ENCODE peak calls at places on chromosomes 13 and 19, in nine cellular contexts. One of them, this sample, is unnamed.

GRCh38 chr13:102440259-102440936 is 38.5 kb upstream of the FGF14 start:
- DNase-seq in central memory CD4-positive, alpha-beta T cell: no peak
- DNase-seq in GM04504: no peak
- DNase-seq in aorta: no peak
- DNase-seq in hypothalamus: no peak
- DNase-seq in astrocyte: no peak
- DNase-seq in BJ: no peak
- DNase-seq in activated T-cell treated with anti-CD3 and anti-CD28 coated beads for 1 hour: no peak
- DNase-seq in fibroblast of gingiva: no peak
- DNase-seq in this sample: peak

GRCh38 chr13:23488442-23488841 is 54.9 kb upstream of the SACS start:
- DNase-seq in central memory CD4-positive, alpha-beta T cell: peak
- DNase-seq in GM04504: no peak
- DNase-seq in aorta: no peak
- DNase-seq in hypothalamus: no peak
- DNase-seq in astrocyte: peak
- DNase-seq in BJ: no peak
- DNase-seq in activated T-cell treated with anti-CD3 and anti-CD28 coated beads for 1 hour: no peak
- DNase-seq in fibroblast of gingiva: peak
- DNase-seq in this sample: no peak

GRCh38 chr19:3346677-3347353 is 19.6 kb upstream of the NFIC start:
- DNase-seq in central memory CD4-positive, alpha-beta T cell: no peak
- DNase-seq in GM04504: no peak
- DNase-seq in aorta: peak
- DNase-seq in hypothalamus: peak
- DNase-seq in astrocyte: no peak
- DNase-seq in BJ: no peak
- DNase-seq in activated T-cell treated with anti-CD3 and anti-CD28 coated beads for 1 hour: no peak
- DNase-seq in fibroblast of gingiva: peak
- DNase-seq in this sample: no peak

GRCh38 chr19:48553676-48554384 is 1.9 kb downstream of the SULT2B1 start:
- DNase-seq in central memory CD4-positive, alpha-beta T cell: no peak
- DNase-seq in GM04504: no peak
- DNase-seq in aorta: no peak
- DNase-seq in hypothalamus: no peak
- DNase-seq in astrocyte: peak
- DNase-seq in BJ: peak
- DNase-seq in activated T-cell treated with anti-CD3 and anti-CD28 coated beads for 1 hour: no peak
- DNase-seq in fibroblast of gingiva: peak
- DNase-seq in this sample: no peak

GRCh38 chr19:1235625-1236538 is 1.9 kb downstream of the CBARP start:
- DNase-seq in central memory CD4-positive, alpha-beta T cell: no peak
- DNase-seq in GM04504: no peak
- DNase-seq in aorta: no peak
- DNase-seq in hypothalamus: no peak
- DNase-seq in astrocyte: no peak
- DNase-seq in BJ: no peak
- DNase-seq in activated T-cell treated with anti-CD3 and anti-CD28 coated beads for 1 hour: no peak
- DNase-seq in fibroblast of gingiva: no peak
- DNase-seq in this sample: no peak

GRCh38 chr13:102839462-102839861 is 6.4 kb upstream of the ERCC5 start:
- DNase-seq in central memory CD4-positive, alpha-beta T cell: no peak
- DNase-seq in GM04504: no peak
- DNase-seq in aorta: no peak
- DNase-seq in hypothalamus: no peak
- DNase-seq in astrocyte: peak
- DNase-seq in BJ: no peak
- DNase-seq in activated T-cell treated with anti-CD3 and anti-CD28 coated beads for 1 hour: no peak
- DNase-seq in fibroblast of gingiva: peak
- DNase-seq in this sample: no peak

GRCh38 chr19:19081642-19082151 is 17.9 kb downstream of the SLC25A42 start:
- DNase-seq in central memory CD4-positive, alpha-beta T cell: no peak
- DNase-seq in GM04504: no peak
- DNase-seq in aorta: no peak
- DNase-seq in hypothalamus: no peak
- DNase-seq in astrocyte: peak
- DNase-seq in BJ: no peak
- DNase-seq in activated T-cell treated with anti-CD3 and anti-CD28 coated beads for 1 hour: no peak
- DNase-seq in fibroblast of gingiva: peak
- DNase-seq in this sample: no peak

GRCh38 chr19:10227215-10227971 is 3.7 kb downstream of the S1PR2 start:
- DNase-seq in central memory CD4-positive, alpha-beta T cell: no peak
- DNase-seq in GM04504: no peak
- DNase-seq in aorta: no peak
- DNase-seq in hypothalamus: peak
- DNase-seq in astrocyte: no peak
- DNase-seq in BJ: no peak
- DNase-seq in activated T-cell treated with anti-CD3 and anti-CD28 coated beads for 1 hour: no peak
- DNase-seq in fibroblast of gingiva: peak
- DNase-seq in this sample: no peak

GRCh38 chr19:41945135-41945766 is 13.9 kb downstream of the RABAC1 start:
- DNase-seq in central memory CD4-positive, alpha-beta T cell: peak
- DNase-seq in GM04504: no peak
- DNase-seq in aorta: no peak
- DNase-seq in hypothalamus: no peak
- DNase-seq in astrocyte: no peak
- DNase-seq in BJ: no peak
- DNase-seq in activated T-cell treated with anti-CD3 and anti-CD28 coated beads for 1 hour: peak
- DNase-seq in fibroblast of gingiva: no peak
- DNase-seq in this sample: peak

GRCh38 chr19:13401388-13401787 is 104.9 kb downstream of the CACNA1A start:
- DNase-seq in central memory CD4-positive, alpha-beta T cell: no peak
- DNase-seq in GM04504: no peak
- DNase-seq in aorta: no peak
- DNase-seq in hypothalamus: no peak
- DNase-seq in astrocyte: peak
- DNase-seq in BJ: no peak
- DNase-seq in activated T-cell treated with anti-CD3 and anti-CD28 coated beads for 1 hour: no peak
- DNase-seq in fibroblast of gingiva: no peak
- DNase-seq in this sample: no peak

GRCh38 chr19:12364391-12365093 is 941 bp downstream of the ZNF442 start:
- DNase-seq in central memory CD4-positive, alpha-beta T cell: no peak
- DNase-seq in GM04504: peak
- DNase-seq in aorta: peak
- DNase-seq in hypothalamus: no peak
- DNase-seq in astrocyte: peak
- DNase-seq in BJ: no peak
- DNase-seq in activated T-cell treated with anti-CD3 and anti-CD28 coated beads for 1 hour: peak
- DNase-seq in fibroblast of gingiva: peak
- DNase-seq in this sample: peak

GRCh38 chr19:38707512-38708114 is 36.7 kb downstream of the CAPN12 start:
- DNase-seq in central memory CD4-positive, alpha-beta T cell: no peak
- DNase-seq in GM04504: no peak
- DNase-seq in aorta: peak
- DNase-seq in hypothalamus: no peak
- DNase-seq in astrocyte: no peak
- DNase-seq in BJ: no peak
- DNase-seq in activated T-cell treated with anti-CD3 and anti-CD28 coated beads for 1 hour: no peak
- DNase-seq in fibroblast of gingiva: no peak
- DNase-seq in this sample: no peak

GRCh38 chr13:67119481-67119883 is 110.7 kb downstream of the PCDH9 start:
- DNase-seq in central memory CD4-positive, alpha-beta T cell: no peak
- DNase-seq in GM04504: peak
- DNase-seq in aorta: no peak
- DNase-seq in hypothalamus: no peak
- DNase-seq in astrocyte: peak
- DNase-seq in BJ: peak
- DNase-seq in activated T-cell treated with anti-CD3 and anti-CD28 coated beads for 1 hour: no peak
- DNase-seq in fibroblast of gingiva: peak
- DNase-seq in this sample: no peak

GRCh38 chr13:33454844-33455256 is 169.3 kb upstream of the STARD13 start:
- DNase-seq in central memory CD4-positive, alpha-beta T cell: no peak
- DNase-seq in GM04504: peak
- DNase-seq in aorta: no peak
- DNase-seq in hypothalamus: no peak
- DNase-seq in astrocyte: peak
- DNase-seq in BJ: peak
- DNase-seq in activated T-cell treated with anti-CD3 and anti-CD28 coated beads for 1 hour: no peak
- DNase-seq in fibroblast of gingiva: peak
- DNase-seq in this sample: no peak

GRCh38 chr19:16435999-16436650 is 35.6 kb downstream of the EPS15L1 start:
- DNase-seq in central memory CD4-positive, alpha-beta T cell: no peak
- DNase-seq in GM04504: no peak
- DNase-seq in aorta: no peak
- DNase-seq in hypothalamus: no peak
- DNase-seq in astrocyte: peak
- DNase-seq in BJ: no peak
- DNase-seq in activated T-cell treated with anti-CD3 and anti-CD28 coated beads for 1 hour: no peak
- DNase-seq in fibroblast of gingiva: no peak
- DNase-seq in this sample: no peak

GRCh38 chr19:53333466-53334449 is at the start of gene ZNF845:
- DNase-seq in central memory CD4-positive, alpha-beta T cell: peak
- DNase-seq in GM04504: peak
- DNase-seq in aorta: peak
- DNase-seq in hypothalamus: peak
- DNase-seq in astrocyte: peak
- DNase-seq in BJ: peak
- DNase-seq in activated T-cell treated with anti-CD3 and anti-CD28 coated beads for 1 hour: peak
- DNase-seq in fibroblast of gingiva: peak
- DNase-seq in this sample: peak

GRCh38 chr19:34667349-34668076 is 9.4 kb downstream of the SCGB2B2 start:
- DNase-seq in central memory CD4-positive, alpha-beta T cell: no peak
- DNase-seq in GM04504: no peak
- DNase-seq in aorta: no peak
- DNase-seq in hypothalamus: no peak
- DNase-seq in astrocyte: peak
- DNase-seq in BJ: no peak
- DNase-seq in activated T-cell treated with anti-CD3 and anti-CD28 coated beads for 1 hour: no peak
- DNase-seq in fibroblast of gingiva: peak
- DNase-seq in this sample: no peak

GRCh38 chr19:47158879-47159509 is 28.4 kb downstream of the SAE1 start:
- DNase-seq in central memory CD4-positive, alpha-beta T cell: peak
- DNase-seq in GM04504: no peak
- DNase-seq in aorta: no peak
- DNase-seq in hypothalamus: no peak
- DNase-seq in astrocyte: peak
- DNase-seq in BJ: no peak
- DNase-seq in activated T-cell treated with anti-CD3 and anti-CD28 coated beads for 1 hour: peak
- DNase-seq in fibroblast of gingiva: no peak
- DNase-seq in this sample: no peak

GRCh38 chr19:13804830-13805683 is 9.8 kb downstream of the ZSWIM4 start:
- DNase-seq in central memory CD4-positive, alpha-beta T cell: no peak
- DNase-seq in GM04504: no peak
- DNase-seq in aorta: no peak
- DNase-seq in hypothalamus: no peak
- DNase-seq in astrocyte: no peak
- DNase-seq in BJ: no peak
- DNase-seq in activated T-cell treated with anti-CD3 and anti-CD28 coated beads for 1 hour: no peak
- DNase-seq in fibroblast of gingiva: no peak
- DNase-seq in this sample: peak

GRCh38 chr19:44848805-44849457 is 2.8 kb downstream of the NECTIN2 start:
- DNase-seq in central memory CD4-positive, alpha-beta T cell: no peak
- DNase-seq in GM04504: no peak
- DNase-seq in aorta: no peak
- DNase-seq in hypothalamus: no peak
- DNase-seq in astrocyte: no peak
- DNase-seq in BJ: no peak
- DNase-seq in activated T-cell treated with anti-CD3 and anti-CD28 coated beads for 1 hour: no peak
- DNase-seq in fibroblast of gingiva: no peak
- DNase-seq in this sample: no peak

GRCh38 chr13:41490616-41491015 is 33.3 kb downstream of the RGCC start:
- DNase-seq in central memory CD4-positive, alpha-beta T cell: no peak
- DNase-seq in GM04504: no peak
- DNase-seq in aorta: no peak
- DNase-seq in hypothalamus: no peak
- DNase-seq in astrocyte: no peak
- DNase-seq in BJ: no peak
- DNase-seq in activated T-cell treated with anti-CD3 and anti-CD28 coated beads for 1 hour: no peak
- DNase-seq in fibroblast of gingiva: no peak
- DNase-seq in this sample: no peak

GRCh38 chr19:5064896-5065295 is 96.0 kb downstream of the KDM4B start:
- DNase-seq in central memory CD4-positive, alpha-beta T cell: no peak
- DNase-seq in GM04504: no peak
- DNase-seq in aorta: no peak
- DNase-seq in hypothalamus: no peak
- DNase-seq in astrocyte: no peak
- DNase-seq in BJ: no peak
- DNase-seq in activated T-cell treated with anti-CD3 and anti-CD28 coated beads for 1 hour: no peak
- DNase-seq in fibroblast of gingiva: no peak
- DNase-seq in this sample: no peak

GRCh38 chr19:6235031-6235951 is 44.5 kb downstream of the MLLT1 start:
- DNase-seq in central memory CD4-positive, alpha-beta T cell: no peak
- DNase-seq in GM04504: no peak
- DNase-seq in aorta: peak
- DNase-seq in hypothalamus: no peak
- DNase-seq in astrocyte: no peak
- DNase-seq in BJ: no peak
- DNase-seq in activated T-cell treated with anti-CD3 and anti-CD28 coated beads for 1 hour: no peak
- DNase-seq in fibroblast of gingiva: no peak
- DNase-seq in this sample: no peak

GRCh38 chr19:12952488-12953455 is 4.3 kb downstream of the GADD45GIP1 start:
- DNase-seq in central memory CD4-positive, alpha-beta T cell: no peak
- DNase-seq in GM04504: peak
- DNase-seq in aorta: peak
- DNase-seq in hypothalamus: peak
- DNase-seq in astrocyte: peak
- DNase-seq in BJ: no peak
- DNase-seq in activated T-cell treated with anti-CD3 and anti-CD28 coated beads for 1 hour: no peak
- DNase-seq in fibroblast of gingiva: peak
- DNase-seq in this sample: no peak

GRCh38 chr19:1302534-1303239 is 17.0 kb downstream of the EFNA2 start:
- DNase-seq in central memory CD4-positive, alpha-beta T cell: no peak
- DNase-seq in GM04504: no peak
- DNase-seq in aorta: no peak
- DNase-seq in hypothalamus: peak
- DNase-seq in astrocyte: no peak
- DNase-seq in BJ: no peak
- DNase-seq in activated T-cell treated with anti-CD3 and anti-CD28 coated beads for 1 hour: no peak
- DNase-seq in fibroblast of gingiva: no peak
- DNase-seq in this sample: no peak

GRCh38 chr19:36719687-36720556 is 32.5 kb downstream of the ZNF567 start:
- DNase-seq in central memory CD4-positive, alpha-beta T cell: no peak
- DNase-seq in GM04504: no peak
- DNase-seq in aorta: no peak
- DNase-seq in hypothalamus: no peak
- DNase-seq in astrocyte: peak
- DNase-seq in BJ: no peak
- DNase-seq in activated T-cell treated with anti-CD3 and anti-CD28 coated beads for 1 hour: no peak
- DNase-seq in fibroblast of gingiva: no peak
- DNase-seq in this sample: no peak

GRCh38 chr13:21297452-21297851 is 121.0 kb downstream of the MRPL57 start:
- DNase-seq in central memory CD4-positive, alpha-beta T cell: no peak
- DNase-seq in GM04504: peak
- DNase-seq in aorta: no peak
- DNase-seq in hypothalamus: no peak
- DNase-seq in astrocyte: no peak
- DNase-seq in BJ: no peak
- DNase-seq in activated T-cell treated with anti-CD3 and anti-CD28 coated beads for 1 hour: no peak
- DNase-seq in fibroblast of gingiva: no peak
- DNase-seq in this sample: no peak

GRCh38 chr13:112730157-112730671 is 40.4 kb downstream of the ATP11A start:
- DNase-seq in central memory CD4-positive, alpha-beta T cell: no peak
- DNase-seq in GM04504: no peak
- DNase-seq in aorta: no peak
- DNase-seq in hypothalamus: no peak
- DNase-seq in astrocyte: no peak
- DNase-seq in BJ: no peak
- DNase-seq in activated T-cell treated with anti-CD3 and anti-CD28 coated beads for 1 hour: no peak
- DNase-seq in fibroblast of gingiva: no peak
- DNase-seq in this sample: no peak

GRCh38 chr19:55406869-55407624 is 541 bp downstream of the UBE2S start:
- DNase-seq in central memory CD4-positive, alpha-beta T cell: no peak
- DNase-seq in GM04504: no peak
- DNase-seq in aorta: peak
- DNase-seq in hypothalamus: no peak
- DNase-seq in astrocyte: no peak
- DNase-seq in BJ: no peak
- DNase-seq in activated T-cell treated with anti-CD3 and anti-CD28 coated beads for 1 hour: peak
- DNase-seq in fibroblast of gingiva: peak
- DNase-seq in this sample: peak

GRCh38 chr13:63651394-63651793 is 2235.7 kb upstream of the PCDH20 start:
- DNase-seq in central memory CD4-positive, alpha-beta T cell: no peak
- DNase-seq in GM04504: no peak
- DNase-seq in aorta: no peak
- DNase-seq in hypothalamus: no peak
- DNase-seq in astrocyte: no peak
- DNase-seq in BJ: no peak
- DNase-seq in activated T-cell treated with anti-CD3 and anti-CD28 coated beads for 1 hour: no peak
- DNase-seq in fibroblast of gingiva: no peak
- DNase-seq in this sample: no peak

GRCh38 chr19:41776700-41777099 is 19.7 kb upstream of the CEACAM3 start:
- DNase-seq in central memory CD4-positive, alpha-beta T cell: no peak
- DNase-seq in GM04504: no peak
- DNase-seq in aorta: no peak
- DNase-seq in hypothalamus: no peak
- DNase-seq in astrocyte: no peak
- DNase-seq in BJ: no peak
- DNase-seq in activated T-cell treated with anti-CD3 and anti-CD28 coated beads for 1 hour: no peak
- DNase-seq in fibroblast of gingiva: no peak
- DNase-seq in this sample: no peak